ENCODE peak calls at places on chromosomes 6 and 20, in ten cellular contexts. One of them, this sample, is unnamed.

GRCh38 chr20:54122681-54123586 is 50.9 kb downstream of the CYP24A1 start:
- DNase-seq in ascending aorta: no peak
- DNase-seq in PC-3: no peak
- DNase-seq in endothelial cell: no peak
- DNase-seq in neural crest cell: no peak
- DNase-seq in AG09309: no peak
- DNase-seq in omental fat pad: no peak
- DNase-seq in mucosa of descending colon: no peak
- DNase-seq in natural killer cell: no peak
- DNase-seq in PC-9: no peak
- DNase-seq in this sample: no peak

GRCh38 chr6:83511901-83512681 is at the start of gene PRSS35:
- DNase-seq in PC-3: peak
- DNase-seq in PC-9: no peak
- DNase-seq in endothelial cell: peak
- DNase-seq in omental fat pad: no peak
- DNase-seq in ascending aorta: no peak
- DNase-seq in AG09309: no peak
- DNase-seq in natural killer cell: no peak
- DNase-seq in mucosa of descending colon: peak
- DNase-seq in neural crest cell: peak
- DNase-seq in this sample: no peak

GRCh38 chr6:69973763-69974162 is 107.4 kb downstream of the COL19A1 start:
- DNase-seq in PC-9: no peak
- DNase-seq in ascending aorta: no peak
- DNase-seq in PC-3: no peak
- DNase-seq in mucosa of descending colon: no peak
- DNase-seq in omental fat pad: no peak
- DNase-seq in natural killer cell: no peak
- DNase-seq in AG09309: no peak
- DNase-seq in neural crest cell: no peak
- DNase-seq in endothelial cell: no peak
- DNase-seq in this sample: no peak

GRCh38 chr6:16671302-16672289 is 89.7 kb downstream of the ATXN1 start:
- DNase-seq in PC-3: peak
- DNase-seq in natural killer cell: no peak
- DNase-seq in PC-9: peak
- DNase-seq in omental fat pad: no peak
- DNase-seq in endothelial cell: no peak
- DNase-seq in neural crest cell: no peak
- DNase-seq in AG09309: no peak
- DNase-seq in mucosa of descending colon: no peak
- DNase-seq in ascending aorta: no peak
- DNase-seq in this sample: no peak

GRCh38 chr6:163525926-163526325 is 111.4 kb downstream of the QKI start:
- DNase-seq in omental fat pad: no peak
- DNase-seq in natural killer cell: no peak
- DNase-seq in mucosa of descending colon: no peak
- DNase-seq in AG09309: no peak
- DNase-seq in neural crest cell: no peak
- DNase-seq in PC-3: no peak
- DNase-seq in endothelial cell: no peak
- DNase-seq in ascending aorta: no peak
- DNase-seq in PC-9: no peak
- DNase-seq in this sample: no peak

GRCh38 chr6:129203190-129203900 is 320.4 kb downstream of the LAMA2 start:
- DNase-seq in neural crest cell: no peak
- DNase-seq in PC-9: peak
- DNase-seq in omental fat pad: no peak
- DNase-seq in PC-3: no peak
- DNase-seq in endothelial cell: no peak
- DNase-seq in mucosa of descending colon: no peak
- DNase-seq in ascending aorta: no peak
- DNase-seq in AG09309: peak
- DNase-seq in natural killer cell: no peak
- DNase-seq in this sample: no peak

GRCh38 chr20:49970498-49970897 is 12.3 kb upstream of the SNAI1 start:
- DNase-seq in AG09309: no peak
- DNase-seq in neural crest cell: no peak
- DNase-seq in natural killer cell: no peak
- DNase-seq in ascending aorta: no peak
- DNase-seq in PC-3: no peak
- DNase-seq in omental fat pad: no peak
- DNase-seq in mucosa of descending colon: no peak
- DNase-seq in endothelial cell: no peak
- DNase-seq in PC-9: peak
- DNase-seq in this sample: no peak

GRCh38 chr6:2235782-2236495 is 9.5 kb downstream of the GMDS start:
- DNase-seq in PC-9: no peak
- DNase-seq in neural crest cell: no peak
- DNase-seq in endothelial cell: no peak
- DNase-seq in omental fat pad: no peak
- DNase-seq in mucosa of descending colon: no peak
- DNase-seq in ascending aorta: no peak
- DNase-seq in AG09309: no peak
- DNase-seq in natural killer cell: no peak
- DNase-seq in PC-3: no peak
- DNase-seq in this sample: no peak

GRCh38 chr6:16472349-16473069 is 234.1 kb downstream of the GMPR start:
- DNase-seq in AG09309: no peak
- DNase-seq in mucosa of descending colon: no peak
- DNase-seq in endothelial cell: no peak
- DNase-seq in PC-3: peak
- DNase-seq in natural killer cell: no peak
- DNase-seq in ascending aorta: no peak
- DNase-seq in neural crest cell: no peak
- DNase-seq in omental fat pad: no peak
- DNase-seq in PC-9: peak
- DNase-seq in this sample: no peak

DNA sequence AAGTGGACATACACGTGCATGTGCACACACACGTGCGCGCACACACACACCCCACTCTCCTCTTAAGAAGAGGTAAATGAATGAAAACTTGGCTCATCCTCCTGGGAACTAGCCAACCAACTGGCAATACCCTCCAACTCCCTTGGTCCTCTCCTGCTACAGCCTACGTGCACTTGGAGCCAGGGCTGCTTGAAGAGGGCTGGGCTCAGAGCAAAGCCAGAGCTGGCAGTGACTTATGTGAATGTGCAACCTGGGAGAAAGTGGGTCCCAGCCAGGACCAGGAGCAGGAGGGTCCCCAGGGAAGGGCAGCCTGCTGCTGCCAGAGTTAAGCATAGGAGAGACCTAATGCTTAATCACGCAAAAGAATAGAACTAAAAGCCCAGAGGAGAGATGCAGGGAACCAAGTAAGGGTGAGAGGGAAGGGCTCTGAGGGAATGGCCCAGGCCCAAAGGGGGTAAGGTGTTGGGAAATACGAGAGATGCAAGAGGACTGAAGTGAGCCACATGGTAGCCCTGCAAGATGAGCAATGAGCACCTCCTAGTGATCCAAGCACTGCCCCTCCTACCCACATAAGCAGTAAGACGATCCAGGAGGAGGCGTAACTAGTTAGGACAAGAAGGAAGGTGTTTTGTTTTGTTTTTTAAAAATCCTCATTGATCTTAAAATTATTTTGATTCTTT is 24.7 kb downstream of the TRAF3IP2 start:
- DNase-seq in AG09309: no peak
- DNase-seq in neural crest cell: no peak
- DNase-seq in ascending aorta: no peak
- DNase-seq in natural killer cell: no peak
- DNase-seq in PC-9: no peak
- DNase-seq in endothelial cell: no peak
- DNase-seq in mucosa of descending colon: no peak
- DNase-seq in omental fat pad: no peak
- DNase-seq in PC-3: no peak
- DNase-seq in this sample: no peak
- TF ChIP-seq CTCF in AG09309: no peak
- TF ChIP-seq CTCF in neural crest cell: no peak
- TF ChIP-seq CTCF in ascending aorta: peak
- TF ChIP-seq CTCF in natural killer cell: no peak
- TF ChIP-seq CTCF in PC-9: no peak
- TF ChIP-seq CTCF in endothelial cell: no peak
- TF ChIP-seq CTCF in mucosa of descending colon: no peak
- TF ChIP-seq CTCF in omental fat pad: no peak
- TF ChIP-seq CTCF in PC-3: no peak
- TF ChIP-seq CTCF in this sample: no peak

DNA sequence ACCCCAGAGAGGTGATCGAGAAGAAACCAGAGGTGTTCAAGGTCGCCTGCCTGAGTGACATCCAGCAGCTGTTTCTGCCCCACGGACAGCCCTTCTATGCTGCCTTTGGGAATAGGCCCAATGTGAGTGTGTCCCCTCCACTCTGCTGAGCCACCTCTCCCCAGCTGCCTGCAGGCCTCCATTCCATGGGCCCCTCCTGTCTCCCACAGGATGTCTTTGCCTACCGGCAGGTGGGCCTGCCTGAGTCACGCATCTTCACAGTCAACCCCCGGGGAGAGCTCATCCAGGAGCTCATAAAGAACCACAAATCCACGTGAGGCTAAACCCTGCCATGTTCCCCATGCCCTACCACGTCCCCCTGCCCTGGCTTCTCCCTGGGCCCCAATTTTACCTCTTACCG is 8.4 kb downstream of the EMILIN3 start:
- DNase-seq in mucosa of descending colon: no peak
- DNase-seq in PC-9: no peak
- DNase-seq in endothelial cell: no peak
- DNase-seq in ascending aorta: no peak
- DNase-seq in PC-3: no peak
- DNase-seq in omental fat pad: no peak
- DNase-seq in AG09309: no peak
- DNase-seq in natural killer cell: no peak
- DNase-seq in neural crest cell: no peak
- DNase-seq in this sample: no peak
- TF ChIP-seq CTCF in mucosa of descending colon: no peak
- TF ChIP-seq CTCF in PC-9: no peak
- TF ChIP-seq CTCF in endothelial cell: no peak
- TF ChIP-seq CTCF in ascending aorta: no peak
- TF ChIP-seq CTCF in PC-3: no peak
- TF ChIP-seq CTCF in omental fat pad: no peak
- TF ChIP-seq CTCF in AG09309: no peak
- TF ChIP-seq CTCF in natural killer cell: no peak
- TF ChIP-seq CTCF in neural crest cell: no peak
- TF ChIP-seq CTCF in this sample: no peak

DNA sequence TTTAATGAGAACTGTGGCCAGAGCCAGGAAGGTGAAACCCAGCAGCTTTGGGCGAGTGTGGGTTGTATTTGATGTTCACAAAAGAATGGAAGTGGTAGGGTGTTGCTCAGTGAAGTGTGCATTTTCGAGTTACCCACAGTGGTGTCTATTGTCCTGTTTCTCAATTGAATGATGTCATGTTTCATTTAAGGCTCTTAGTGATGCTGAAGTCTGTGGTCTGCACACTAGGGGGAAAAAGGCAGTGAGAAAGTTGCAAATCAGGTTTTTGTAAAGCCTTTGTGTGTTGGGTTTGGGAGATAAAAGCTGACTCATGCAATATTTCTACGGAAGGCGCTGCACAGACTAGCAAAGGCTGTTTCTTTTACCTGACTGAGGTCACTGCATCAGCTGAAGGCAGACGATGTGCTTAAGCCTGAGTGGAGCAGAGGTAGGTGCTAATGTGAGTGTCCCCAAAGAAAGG is 121.1 kb downstream of the PLEKHG1 start:
- DNase-seq in natural killer cell: no peak
- DNase-seq in ascending aorta: no peak
- DNase-seq in AG09309: no peak
- DNase-seq in mucosa of descending colon: no peak
- DNase-seq in PC-3: peak
- DNase-seq in PC-9: peak
- DNase-seq in neural crest cell: peak
- DNase-seq in endothelial cell: no peak
- DNase-seq in omental fat pad: no peak
- DNase-seq in this sample: no peak
- TF ChIP-seq CTCF in natural killer cell: no peak
- TF ChIP-seq CTCF in ascending aorta: no peak
- TF ChIP-seq CTCF in AG09309: no peak
- TF ChIP-seq CTCF in mucosa of descending colon: no peak
- TF ChIP-seq CTCF in PC-3: no peak
- TF ChIP-seq CTCF in PC-9: no peak
- TF ChIP-seq CTCF in neural crest cell: peak
- TF ChIP-seq CTCF in endothelial cell: no peak
- TF ChIP-seq CTCF in omental fat pad: no peak
- TF ChIP-seq CTCF in this sample: no peak

GRCh38 chr6:6656287-6656686 is 67.8 kb downstream of the LY86 start:
- DNase-seq in AG09309: no peak
- DNase-seq in PC-3: no peak
- DNase-seq in omental fat pad: no peak
- DNase-seq in neural crest cell: no peak
- DNase-seq in endothelial cell: no peak
- DNase-seq in mucosa of descending colon: no peak
- DNase-seq in ascending aorta: no peak
- DNase-seq in PC-9: no peak
- DNase-seq in natural killer cell: no peak
- DNase-seq in this sample: no peak

GRCh38 chr6:6657085-6657819 is 68.7 kb downstream of the LY86 start:
- DNase-seq in PC-3: no peak
- DNase-seq in natural killer cell: no peak
- DNase-seq in ascending aorta: no peak
- DNase-seq in omental fat pad: no peak
- DNase-seq in PC-9: no peak
- DNase-seq in neural crest cell: no peak
- DNase-seq in mucosa of descending colon: no peak
- DNase-seq in AG09309: no peak
- DNase-seq in endothelial cell: no peak
- DNase-seq in this sample: no peak

GRCh38 chr6:6654599-6655575 is 66.4 kb downstream of the LY86 start:
- DNase-seq in omental fat pad: no peak
- DNase-seq in neural crest cell: no peak
- DNase-seq in PC-3: no peak
- DNase-seq in AG09309: no peak
- DNase-seq in PC-9: no peak
- DNase-seq in endothelial cell: no peak
- DNase-seq in mucosa of descending colon: no peak
- DNase-seq in ascending aorta: no peak
- DNase-seq in natural killer cell: no peak
- DNase-seq in this sample: no peak

GRCh38 chr6:6657820-6658217 is 69.3 kb downstream of the LY86 start:
- DNase-seq in ascending aorta: no peak
- DNase-seq in omental fat pad: no peak
- DNase-seq in mucosa of descending colon: no peak
- DNase-seq in neural crest cell: no peak
- DNase-seq in AG09309: no peak
- DNase-seq in PC-3: no peak
- DNase-seq in natural killer cell: no peak
- DNase-seq in PC-9: no peak
- DNase-seq in endothelial cell: no peak
- DNase-seq in this sample: no peak

DNA sequence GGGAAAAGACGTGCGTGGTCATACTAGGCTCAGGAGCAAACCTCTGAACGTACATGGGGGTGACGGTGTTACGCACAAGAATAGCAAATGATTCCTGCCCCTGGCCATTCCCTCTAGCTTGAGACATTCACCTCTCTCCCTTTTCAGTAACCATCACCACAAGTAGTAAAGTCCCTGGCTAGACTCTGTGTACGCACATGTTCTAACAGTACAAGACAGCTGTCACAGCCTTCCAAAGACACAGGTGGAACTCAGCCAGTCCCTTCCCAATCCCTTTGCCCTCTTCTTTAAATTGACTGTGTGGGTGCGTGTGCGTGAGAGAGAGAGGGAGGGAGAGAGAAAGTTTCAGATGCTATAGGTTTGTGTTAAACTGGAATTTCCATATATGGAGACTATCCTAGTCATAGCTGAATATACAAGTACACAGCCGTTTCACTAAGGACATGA is 67.3 kb downstream of the LY86 start:
- DNase-seq in endothelial cell: no peak
- DNase-seq in natural killer cell: no peak
- DNase-seq in PC-3: no peak
- DNase-seq in neural crest cell: no peak
- DNase-seq in mucosa of descending colon: no peak
- DNase-seq in ascending aorta: no peak
- DNase-seq in PC-9: no peak
- DNase-seq in omental fat pad: no peak
- DNase-seq in AG09309: no peak
- DNase-seq in this sample: no peak
- TF ChIP-seq CTCF in endothelial cell: no peak
- TF ChIP-seq CTCF in natural killer cell: no peak
- TF ChIP-seq CTCF in PC-3: no peak
- TF ChIP-seq CTCF in neural crest cell: no peak
- TF ChIP-seq CTCF in mucosa of descending colon: no peak
- TF ChIP-seq CTCF in ascending aorta: no peak
- TF ChIP-seq CTCF in PC-9: no peak
- TF ChIP-seq CTCF in omental fat pad: no peak
- TF ChIP-seq CTCF in AG09309: no peak
- TF ChIP-seq CTCF in this sample: no peak